ENCODE peak calls at places on chromosomes 12 and 14, in ten cellular contexts. D is NCI-H69; M is GOT3; E is HuH-7.5; A is NCI-H510A; H is stimulated activated CD4-positive, alpha-beta T cell treated with anti-CD3 and anti-CD28 coated beads, Interleukin-4, amount 100 ng/mL, for 48 hours; Z is cardiac fibroblast; S is tibial artery; F is stimulated activated naive B cell treated with anti-CD40 and anti-IgM and Interleukin-4, amounts not matched to agents 10 μg/mL and 1 μg/mL and 100 μg/mL, for 72 hours; Y is hippocampal formation. W is an unnamed sample.

GRCh38 chr12:26195250-26195640 is at the start of gene SSPN:
- DNase-seq in D (peak; percentile 34), M (no peak), E (no peak), A (peak; percentile 47), H (no peak), Z (peak; percentile 47), S (peak; percentile 90), F (no peak), Y (peak; percentile 79), W (no peak)

GRCh38 chr12:14846042-14846587 is 2.8 kb upstream of the ART4 start:
- DNase-seq in D (no peak), M (no peak), E (no peak), A (no peak), H (no peak), Z (no peak), S (no peak), F (no peak), Y (no peak), W (no peak)

GRCh38 chr14:71403673-71404072 is 496.4 kb downstream of the PCNX1 start:
- DNase-seq in D (peak; percentile 49), M (no peak), E (no peak), A (peak; percentile 16), H (no peak), Z (peak; percentile 49), S (no peak), F (no peak), Y (no peak), W (no peak)

GRCh38 chr12:68067762-68068376 is 78.6 kb downstream of the IFNG-AS1 start:
- DNase-seq in D (peak; percentile 1), M (no peak), E (no peak), A (no peak), H (no peak), Z (peak; percentile 14), S (no peak), F (no peak), Y (no peak), W (no peak)

GRCh38 chr12:93243689-93244513 is 133.8 kb upstream of the NUDT4 start:
- DNase-seq in D (peak; percentile 51), M (no peak), E (peak; percentile 21), A (no peak), H (no peak), Z (peak; percentile 88), S (no peak), F (no peak), Y (no peak), W (no peak)

GRCh38 chr14:36430169-36430568 is 89.9 kb downstream of the NKX2-1 start:
- DNase-seq in D (no peak), M (no peak), E (no peak), A (no peak), H (no peak), Z (no peak), S (no peak), F (no peak), Y (no peak), W (no peak)

GRCh38 chr14:90587252-90587910 is 190.6 kb downstream of the CALM1 start:
- DNase-seq in D (no peak), M (no peak), E (no peak), A (no peak), H (no peak), Z (no peak), S (peak; percentile 61), F (no peak), Y (no peak), W (no peak)

GRCh38 chr14:100446572-100446971 is 123.4 kb downstream of the SLC25A47 start:
- DNase-seq in D (peak; percentile 38), M (no peak), E (no peak), A (peak; percentile 77), H (no peak), Z (no peak), S (no peak), F (no peak), Y (no peak), W (peak; percentile 67)

GRCh38 chr12:1870086-1870485 is 48.4 kb downstream of the CACNA2D4 start:
- DNase-seq in D (no peak), M (no peak), E (no peak), A (no peak), H (no peak), Z (no peak), S (no peak), F (no peak), Y (no peak), W (no peak)

GRCh38 chr12:47361389-47362031 is 281.8 kb upstream of the AMIGO2 start:
- DNase-seq in D (peak; percentile 16), M (no peak), E (no peak), A (no peak), H (no peak), Z (no peak), S (no peak), F (peak; percentile 71), Y (no peak), W (peak; percentile 33)

GRCh38 chr12:63103489-63104131 is 47.4 kb downstream of the AVPR1A start:
- DNase-seq in D (peak; percentile 54), M (no peak), E (no peak), A (no peak), H (no peak), Z (peak; percentile 48), S (no peak), F (no peak), Y (no peak), W (no peak)

GRCh38 chr14:56100556-56100955 is 17.7 kb upstream of the PELI2 start:
- DNase-seq in D (no peak), M (no peak), E (no peak), A (no peak), H (no peak), Z (peak; percentile 47), S (no peak), F (no peak), Y (no peak), W (no peak)

GRCh38 chr12:16012086-16012485 is 101.0 kb downstream of the DERA start:
- DNase-seq in D (no peak), M (no peak), E (no peak), A (no peak), H (no peak), Z (peak; percentile 29), S (no peak), F (no peak), Y (no peak), W (no peak)

GRCh38 chr12:12693111-12693671 is 2.8 kb downstream of the GPR19 start:
- DNase-seq in D (no peak), M (no peak), E (no peak), A (no peak), H (no peak), Z (no peak), S (no peak), F (no peak), Y (no peak), W (no peak)

GRCh38 chr12:106170285-106170684 is 31.5 kb upstream of the NUAK1 start:
- DNase-seq in D (peak; percentile 23), M (no peak), E (no peak), A (no peak), H (no peak), Z (peak; percentile 75), S (no peak), F (no peak), Y (no peak), W (no peak)

GRCh38 chr12:121849660-121850059 is 9.0 kb downstream of the HPD start:
- DNase-seq in D (no peak), M (no peak), E (no peak), A (no peak), H (no peak), Z (no peak), S (no peak), F (no peak), Y (no peak), W (no peak)

GRCh38 chr12:105239304-105239703 is 3.3 kb upstream of the APPL2 start:
- DNase-seq in D (no peak), M (no peak), E (no peak), A (no peak), H (no peak), Z (no peak), S (no peak), F (no peak), Y (no peak), W (no peak)

GRCh38 chr14:72957213-72957612 is 30.9 kb downstream of the DCAF4 start:
- DNase-seq in D (no peak), M (no peak), E (no peak), A (no peak), H (no peak), Z (no peak), S (no peak), F (no peak), Y (no peak), W (no peak)

GRCh38 chr14:62056789-62057188 is 294.6 kb downstream of the SNAPC1 start:
- DNase-seq in D (no peak), M (no peak), E (no peak), A (no peak), H (no peak), Z (no peak), S (no peak), F (no peak), Y (no peak), W (no peak)

GRCh38 chr12:91274886-91275285 is 92.3 kb upstream of the DCN start:
- DNase-seq in D (peak; percentile 35), M (no peak), E (no peak), A (no peak), H (no peak), Z (peak; percentile 39), S (no peak), F (no peak), Y (no peak), W (no peak)

GRCh38 chr12:132078190-132078589 is 65.9 kb downstream of the DDX51 start:
- DNase-seq in D (no peak), M (no peak), E (no peak), A (no peak), H (no peak), Z (peak; percentile 86), S (no peak), F (no peak), Y (no peak), W (no peak)

GRCh38 chr14:24853446-24853845 is 196.5 kb downstream of the STXBP6 start:
- DNase-seq in D (peak; percentile 10), M (no peak), E (no peak), A (no peak), H (no peak), Z (no peak), S (no peak), F (no peak), Y (no peak), W (no peak)

W was measured in stimulated activated effector memory CD8-positive, alpha-beta T cell treated with anti-CD3 and anti-CD28 coated beads, Interleukin-12 subunit alpha, Interleukin-12 subunit beta, amount 100 ng/mL, for 72 hours.